ENCODE peak calls at places on chromosomes 16 and 17, in four cellular contexts. One of them, this sample, is unnamed.
A peak's percentile ranks its signal among the peaks of the same experiment; 100 is the strongest.

GRCh38 chr17:35892091-35892637 is 12.0 kb upstream of the CCL5 start:
- DNase-seq in activated naive CD4-positive, alpha-beta T cell treated with anti-CD3 and anti-CD28 coated beads for 36 hours: peak; percentile 80
- DNase-seq in effector CD4-positive, alpha-beta T cell: peak; percentile 29
- DNase-seq in nucleus accumbens: no peak
- DNase-seq in this sample: no peak

GRCh38 chr17:20996724-20997615 is 45.8 kb downstream of the USP22 start:
- DNase-seq in activated naive CD4-positive, alpha-beta T cell treated with anti-CD3 and anti-CD28 coated beads for 36 hours: no peak
- DNase-seq in effector CD4-positive, alpha-beta T cell: no peak
- DNase-seq in nucleus accumbens: no peak
- DNase-seq in this sample: no peak

GRCh38 chr16:72825912-72826621 is 221.9 kb downstream of the ZFHX3 start:
- DNase-seq in activated naive CD4-positive, alpha-beta T cell treated with anti-CD3 and anti-CD28 coated beads for 36 hours: no peak
- DNase-seq in effector CD4-positive, alpha-beta T cell: no peak
- DNase-seq in nucleus accumbens: no peak
- DNase-seq in this sample: no peak

GRCh38 chr17:49887744-49888360 is 40.0 kb upstream of the TAC4 start:
- DNase-seq in activated naive CD4-positive, alpha-beta T cell treated with anti-CD3 and anti-CD28 coated beads for 36 hours: no peak
- DNase-seq in effector CD4-positive, alpha-beta T cell: no peak
- DNase-seq in nucleus accumbens: no peak
- DNase-seq in this sample: no peak

GRCh38 chr16:28820016-28820415 is 2.8 kb upstream of the ATXN2L start:
- DNase-seq in activated naive CD4-positive, alpha-beta T cell treated with anti-CD3 and anti-CD28 coated beads for 36 hours: peak; percentile 1
- DNase-seq in effector CD4-positive, alpha-beta T cell: no peak
- DNase-seq in nucleus accumbens: no peak
- DNase-seq in this sample: no peak

GRCh38 chr16:65068151-65068740 is 53.6 kb downstream of the CDH11 start:
- DNase-seq in activated naive CD4-positive, alpha-beta T cell treated with anti-CD3 and anti-CD28 coated beads for 36 hours: no peak
- DNase-seq in effector CD4-positive, alpha-beta T cell: no peak
- DNase-seq in nucleus accumbens: no peak
- DNase-seq in this sample: no peak

GRCh38 chr17:1294157-1294717 is 14.8 kb downstream of the TRARG1 start:
- DNase-seq in activated naive CD4-positive, alpha-beta T cell treated with anti-CD3 and anti-CD28 coated beads for 36 hours: peak; percentile 82
- DNase-seq in effector CD4-positive, alpha-beta T cell: peak; percentile 70
- DNase-seq in nucleus accumbens: no peak
- DNase-seq in this sample: no peak

GRCh38 chr17:3527468-3527867 is 30.1 kb downstream of the TRPV3 start:
- DNase-seq in activated naive CD4-positive, alpha-beta T cell treated with anti-CD3 and anti-CD28 coated beads for 36 hours: no peak
- DNase-seq in effector CD4-positive, alpha-beta T cell: no peak
- DNase-seq in nucleus accumbens: no peak
- DNase-seq in this sample: no peak

GRCh38 chr16:12067714-12068401 is 91.3 kb downstream of the SNX29 start:
- DNase-seq in activated naive CD4-positive, alpha-beta T cell treated with anti-CD3 and anti-CD28 coated beads for 36 hours: peak; percentile 83
- DNase-seq in effector CD4-positive, alpha-beta T cell: no peak
- DNase-seq in nucleus accumbens: peak; percentile 51
- DNase-seq in this sample: peak; percentile 84

GRCh38 chr16:11090947-11091785 is 146.8 kb downstream of the CLEC16A start:
- DNase-seq in activated naive CD4-positive, alpha-beta T cell treated with anti-CD3 and anti-CD28 coated beads for 36 hours: peak; percentile 64
- DNase-seq in effector CD4-positive, alpha-beta T cell: no peak
- DNase-seq in nucleus accumbens: no peak
- DNase-seq in this sample: no peak

GRCh38 chr17:1546292-1546922 is 16.2 kb downstream of the PITPNA start:
- DNase-seq in activated naive CD4-positive, alpha-beta T cell treated with anti-CD3 and anti-CD28 coated beads for 36 hours: no peak
- DNase-seq in effector CD4-positive, alpha-beta T cell: no peak
- DNase-seq in nucleus accumbens: no peak
- DNase-seq in this sample: no peak

GRCh38 chr16:14302031-14302398 is 230.9 kb downstream of the MRTFB start:
- DNase-seq in activated naive CD4-positive, alpha-beta T cell treated with anti-CD3 and anti-CD28 coated beads for 36 hours: peak; percentile 36
- DNase-seq in effector CD4-positive, alpha-beta T cell: no peak
- DNase-seq in nucleus accumbens: no peak
- DNase-seq in this sample: peak; percentile 52

GRCh38 chr16:17224859-17225258 is 245.9 kb downstream of the XYLT1 start:
- DNase-seq in activated naive CD4-positive, alpha-beta T cell treated with anti-CD3 and anti-CD28 coated beads for 36 hours: no peak
- DNase-seq in effector CD4-positive, alpha-beta T cell: no peak
- DNase-seq in nucleus accumbens: no peak
- DNase-seq in this sample: peak; percentile 34

GRCh38 chr17:43820759-43821158 is 12.2 kb downstream of the MPP3 start:
- DNase-seq in activated naive CD4-positive, alpha-beta T cell treated with anti-CD3 and anti-CD28 coated beads for 36 hours: no peak
- DNase-seq in effector CD4-positive, alpha-beta T cell: no peak
- DNase-seq in nucleus accumbens: no peak
- DNase-seq in this sample: no peak

GRCh38 chr17:36602924-36603384 is 1.6 kb downstream of the MRM1 start:
- DNase-seq in activated naive CD4-positive, alpha-beta T cell treated with anti-CD3 and anti-CD28 coated beads for 36 hours: peak; percentile 82
- DNase-seq in effector CD4-positive, alpha-beta T cell: peak; percentile 54
- DNase-seq in nucleus accumbens: peak; percentile 35
- DNase-seq in this sample: peak; percentile 28

GRCh38 chr17:36923814-36924221 is 13.5 kb upstream of the LHX1 start:
- DNase-seq in activated naive CD4-positive, alpha-beta T cell treated with anti-CD3 and anti-CD28 coated beads for 36 hours: no peak
- DNase-seq in effector CD4-positive, alpha-beta T cell: no peak
- DNase-seq in nucleus accumbens: no peak
- DNase-seq in this sample: no peak

GRCh38 chr16:4915226-4915761 is 21.7 kb downstream of the PPL start:
- DNase-seq in activated naive CD4-positive, alpha-beta T cell treated with anti-CD3 and anti-CD28 coated beads for 36 hours: no peak
- DNase-seq in effector CD4-positive, alpha-beta T cell: no peak
- DNase-seq in nucleus accumbens: no peak
- DNase-seq in this sample: no peak

GRCh38 chr17:35167666-35168065 is 20.0 kb downstream of the UNC45B start:
- DNase-seq in activated naive CD4-positive, alpha-beta T cell treated with anti-CD3 and anti-CD28 coated beads for 36 hours: no peak
- DNase-seq in effector CD4-positive, alpha-beta T cell: no peak
- DNase-seq in nucleus accumbens: no peak
- DNase-seq in this sample: no peak

GRCh38 chr16:88882358-88883030 is 16.0 kb upstream of the PABPN1L start:
- DNase-seq in activated naive CD4-positive, alpha-beta T cell treated with anti-CD3 and anti-CD28 coated beads for 36 hours: no peak
- DNase-seq in effector CD4-positive, alpha-beta T cell: no peak
- DNase-seq in nucleus accumbens: no peak
- DNase-seq in this sample: no peak

GRCh38 chr17:6894206-6894528 is 62.6 kb upstream of the TEKT1 start:
- DNase-seq in activated naive CD4-positive, alpha-beta T cell treated with anti-CD3 and anti-CD28 coated beads for 36 hours: peak; percentile 63
- DNase-seq in effector CD4-positive, alpha-beta T cell: no peak
- DNase-seq in nucleus accumbens: no peak
- DNase-seq in this sample: no peak